ENCODE peak calls at places on chromosomes 2 and 18, in ten cellular contexts. S is IMR-90, X is GM12892, L is A549, E is sigmoid colon, C is tibial nerve, T is HepG2, O is right lobe of liver, K is Peyer's patch, Z is adrenal gland. J is an unnamed sample.

GRCh38 chr2:120516323-120517314 is 170.7 kb downstream of the INHBB start:
- DNase-seq in S (peak), X (no peak), L (no peak), E (no peak), C (no peak), T (peak), O (peak), K (no peak), Z (no peak), J (no peak)

GRCh38 chr18:69956037-69956436 is 8.4 kb upstream of the CD226 start:
- DNase-seq in S (no peak), X (no peak), L (no peak), E (no peak), C (no peak), T (no peak), O (no peak), K (no peak), Z (no peak), J (no peak)

GRCh38 chr2:10326707-10327594 is 24.2 kb downstream of the HPCAL1 start:
- DNase-seq in S (no peak), X (no peak), L (no peak), E (no peak), C (no peak), T (peak), O (no peak), K (no peak), Z (peak), J (no peak)

GRCh38 chr2:240650254-240650965 is 25.1 kb downstream of the GPR35 start:
- DNase-seq in S (no peak), X (no peak), L (no peak), E (peak), C (no peak), T (no peak), O (no peak), K (no peak), Z (no peak), J (no peak)

GRCh38 chr2:177474904-177475474 is 82.4 kb downstream of the AGPS start:
- DNase-seq in S (peak), X (no peak), L (no peak), E (no peak), C (no peak), T (no peak), O (no peak), K (no peak), Z (no peak), J (no peak)

GRCh38 chr2:170762760-170763159 is 7.4 kb upstream of the ERICH2 start:
- DNase-seq in S (no peak), X (no peak), L (no peak), E (no peak), C (no peak), T (no peak), O (no peak), K (no peak), Z (no peak), J (no peak)

GRCh38 chr18:71809711-71810110 is 734.4 kb downstream of the CBLN2 start:
- DNase-seq in S (no peak), X (no peak), L (no peak), E (no peak), C (no peak), T (no peak), O (no peak), K (no peak), Z (no peak), J (no peak)

GRCh38 chr18:48689548-48689947 is 150.7 kb downstream of the CTIF start:
- DNase-seq in S (no peak), X (no peak), L (no peak), E (no peak), C (no peak), T (no peak), O (no peak), K (peak), Z (no peak), J (no peak)

GRCh38 chr18:80067321-80067720 is 33.1 kb downstream of the RBFA start:
- DNase-seq in S (no peak), X (no peak), L (no peak), E (no peak), C (no peak), T (no peak), O (no peak), K (no peak), Z (no peak), J (no peak)

GRCh38 chr18:5546660-5547059 is 2.9 kb upstream of the EPB41L3 start:
- DNase-seq in S (peak), X (no peak), L (no peak), E (no peak), C (peak), T (no peak), O (no peak), K (no peak), Z (peak), J (no peak)

GRCh38 chr2:239114616-239115265 is 266.9 kb downstream of the TWIST2 start:
- DNase-seq in S (no peak), X (no peak), L (no peak), E (no peak), C (no peak), T (no peak), O (no peak), K (no peak), Z (no peak), J (no peak)

GRCh38 chr18:68480196-68480595 is 234.7 kb downstream of the TMX3 start:
- DNase-seq in S (no peak), X (no peak), L (no peak), E (no peak), C (no peak), T (no peak), O (no peak), K (no peak), Z (no peak), J (no peak)

GRCh38 chr2:130864830-130865229 is 28.1 kb downstream of the ARHGEF4 start:
- DNase-seq in S (peak), X (no peak), L (no peak), E (peak), C (no peak), T (no peak), O (peak), K (no peak), Z (no peak), J (no peak)

GRCh38 chr18:56421641-56422040 is 216.8 kb downstream of the TXNL1 start:
- DNase-seq in S (no peak), X (no peak), L (no peak), E (no peak), C (no peak), T (no peak), O (no peak), K (no peak), Z (no peak), J (no peak)

GRCh38 chr18:48328473-48329205 is 80.5 kb downstream of the ZBTB7C start:
- DNase-seq in S (peak), X (no peak), L (no peak), E (no peak), C (no peak), T (no peak), O (peak), K (no peak), Z (no peak), J (no peak)

GRCh38 chr2:98372579-98372978 is 26.3 kb downstream of the CNGA3 start:
- DNase-seq in S (no peak), X (no peak), L (no peak), E (no peak), C (no peak), T (no peak), O (no peak), K (no peak), Z (no peak), J (no peak)

GRCh38 chr2:216031960-216032689 is 18.8 kb upstream of the MREG start:
- DNase-seq in S (peak), X (no peak), L (no peak), E (no peak), C (no peak), T (no peak), O (no peak), K (no peak), Z (no peak), J (no peak)

GRCh38 chr2:85888745-85889647 is at the start of gene ST3GAL5:
- DNase-seq in S (peak), X (peak), L (peak), E (peak), C (peak), T (peak), O (peak), K (peak), Z (peak), J (peak)
- TF ChIP-seq POLR2A in S (no peak), X (no peak), L (peak), E (no peak), C (peak), T (no peak), O (peak), K (no peak), Z (peak), J (no peak)

GRCh38 chr2:206456078-206456769 is 12.9 kb downstream of the ADAM23 start:
- DNase-seq in S (no peak), X (no peak), L (no peak), E (no peak), C (no peak), T (peak), O (no peak), K (no peak), Z (no peak), J (no peak)
- TF ChIP-seq POLR2A in S (no peak), X (no peak), L (no peak), E (no peak), C (no peak), T (no peak), O (no peak), K (no peak), Z (no peak), J (no peak)

GRCh38 chr2:46073540-46074018 is 223.6 kb upstream of the EPAS1 start:
- DNase-seq in S (peak), X (no peak), L (peak), E (peak), C (no peak), T (peak), O (no peak), K (no peak), Z (no peak), J (no peak)
- TF ChIP-seq POLR2A in S (peak), X (no peak), L (no peak), E (no peak), C (no peak), T (no peak), O (no peak), K (no peak), Z (no peak), J (no peak)

DNA sequence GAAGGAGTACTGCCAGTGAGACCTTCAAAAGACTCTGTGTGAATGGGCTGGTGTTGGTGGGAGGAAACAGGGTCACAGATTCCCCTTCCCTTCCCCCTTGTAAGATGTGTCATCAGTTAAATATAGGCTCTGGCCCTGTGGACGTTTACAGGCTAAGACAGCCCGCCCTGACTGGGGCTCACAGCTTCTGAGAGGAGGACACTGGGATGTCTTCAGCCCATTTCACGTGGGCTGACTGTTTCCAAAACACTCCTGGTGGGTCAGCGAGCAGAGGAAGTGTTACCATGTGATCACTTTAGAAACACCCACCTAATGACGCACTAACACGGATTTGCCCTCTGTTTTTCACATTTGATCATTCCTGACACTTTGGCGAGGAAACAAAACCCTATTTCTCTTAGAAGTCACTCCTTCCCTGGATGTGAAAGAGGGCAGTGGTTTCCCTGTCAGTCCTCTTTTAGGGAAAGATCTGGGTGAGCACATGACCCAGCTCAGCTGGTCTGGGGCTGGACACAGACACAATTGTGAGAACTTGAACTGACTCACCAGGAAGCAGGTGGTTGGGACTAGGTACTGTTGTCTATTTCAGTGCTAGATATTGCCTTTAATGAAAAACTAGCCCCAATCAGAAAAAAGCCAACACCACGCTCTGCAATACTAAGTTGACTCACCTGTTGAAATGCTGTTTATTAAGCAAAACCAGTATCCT is 38.9 kb downstream of the BMP10 start:
- DNase-seq in S (peak), X (no peak), L (no peak), E (peak), C (peak), T (no peak), O (peak), K (no peak), Z (peak), J (no peak)
- TF ChIP-seq POLR2A in S (peak), X (no peak), L (no peak), E (no peak), C (no peak), T (no peak), O (no peak), K (no peak), Z (peak), J (no peak)

DNA sequence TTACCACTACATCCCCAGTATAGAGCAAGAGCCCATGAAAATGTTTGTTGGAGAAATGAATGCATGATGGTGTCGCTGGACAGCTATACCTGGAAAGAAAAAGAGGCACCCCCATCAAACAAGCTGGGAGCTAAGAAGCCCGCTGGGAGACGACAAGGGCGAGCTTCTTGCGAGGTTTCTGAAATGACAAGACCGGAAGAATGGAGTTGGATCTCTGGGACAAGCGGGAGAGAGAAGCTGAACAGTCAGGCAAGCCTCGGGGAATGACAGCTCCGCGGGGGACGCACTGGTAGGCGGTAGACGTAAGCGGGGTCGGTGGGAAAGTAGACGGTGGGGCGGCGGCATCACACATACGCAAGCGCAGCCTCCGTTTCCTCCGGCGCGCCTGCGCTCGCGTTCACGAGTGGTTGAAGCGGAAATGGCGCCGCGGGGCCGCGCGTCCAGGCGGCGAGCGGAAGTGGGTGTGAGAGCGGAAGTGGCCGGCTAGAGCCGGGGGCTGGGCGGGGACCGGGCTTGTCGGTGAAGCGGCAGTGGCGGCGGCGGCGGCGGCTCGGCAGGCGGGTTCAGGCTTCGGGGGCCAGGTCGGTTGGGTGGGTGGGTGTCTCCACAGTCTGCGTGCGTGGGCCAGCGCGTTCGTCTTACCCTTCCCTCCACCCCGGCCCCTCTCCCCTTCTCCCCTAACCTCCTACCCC is at the start of gene ARPC2:
- DNase-seq in S (peak), X (peak), L (peak), E (peak), C (peak), T (peak), O (peak), K (peak), Z (peak), J (peak)
- TF ChIP-seq POLR2A in S (peak), X (peak), L (peak), E (peak), C (peak), T (peak), O (peak), K (peak), Z (peak), J (peak)

J was measured in GM12891.